ENCODE peak calls at places on chromosomes 11 and 22, in four cellular contexts. One of them, this sample, is unnamed.

GRCh38 chr11:10459029-10459970 is 4.2 kb downstream of the AMPD3 start:
- DNase-seq in AG04450: no peak
- DNase-seq in fibroblast of lung: no peak
- DNase-seq in CD8-positive, alpha-beta T cell: peak
- DNase-seq in this sample: no peak

GRCh38 chr11:8018742-8019631 is 31.9 kb downstream of the EIF3F start:
- DNase-seq in AG04450: peak
- DNase-seq in fibroblast of lung: peak
- DNase-seq in CD8-positive, alpha-beta T cell: peak
- DNase-seq in this sample: no peak

GRCh38 chr22:38831166-38831945 is 12.5 kb downstream of the NPTXR start:
- DNase-seq in AG04450: peak
- DNase-seq in fibroblast of lung: peak
- DNase-seq in CD8-positive, alpha-beta T cell: no peak
- DNase-seq in this sample: no peak

GRCh38 chr22:35330258-35330861 is 30.7 kb downstream of the TOM1 start:
- DNase-seq in AG04450: peak
- DNase-seq in fibroblast of lung: peak
- DNase-seq in CD8-positive, alpha-beta T cell: no peak
- DNase-seq in this sample: peak

GRCh38 chr11:2101171-2101675 is 38.0 kb downstream of the IGF2 start:
- DNase-seq in AG04450: no peak
- DNase-seq in fibroblast of lung: no peak
- DNase-seq in CD8-positive, alpha-beta T cell: no peak
- DNase-seq in this sample: peak

GRCh38 chr22:45208993-45209838 is 31.5 kb downstream of the KIAA0930 start:
- DNase-seq in AG04450: peak
- DNase-seq in fibroblast of lung: peak
- DNase-seq in CD8-positive, alpha-beta T cell: no peak
- DNase-seq in this sample: no peak

GRCh38 chr11:14905104-14906033 is 13.3 kb upstream of the CYP2R1 start:
- DNase-seq in AG04450: no peak
- DNase-seq in fibroblast of lung: peak
- DNase-seq in CD8-positive, alpha-beta T cell: peak
- DNase-seq in this sample: peak

GRCh38 chr11:113274708-113275582 is 39.4 kb upstream of the TTC12 start:
- DNase-seq in AG04450: no peak
- DNase-seq in fibroblast of lung: no peak
- DNase-seq in CD8-positive, alpha-beta T cell: no peak
- DNase-seq in this sample: no peak

GRCh38 chr11:112511906-112512305 is 251.2 kb upstream of the PLET1 start:
- DNase-seq in AG04450: no peak
- DNase-seq in fibroblast of lung: no peak
- DNase-seq in CD8-positive, alpha-beta T cell: no peak
- DNase-seq in this sample: no peak

GRCh38 chr11:88544656-88545280 is 207.2 kb upstream of the CTSC start:
- DNase-seq in AG04450: no peak
- DNase-seq in fibroblast of lung: no peak
- DNase-seq in CD8-positive, alpha-beta T cell: no peak
- DNase-seq in this sample: no peak

GRCh38 chr11:125943661-125944349 is 2.0 kb upstream of the VSIG10L2 start:
- DNase-seq in AG04450: no peak
- DNase-seq in fibroblast of lung: no peak
- DNase-seq in CD8-positive, alpha-beta T cell: no peak
- DNase-seq in this sample: no peak

GRCh38 chr22:20264614-20265452 is 3.3 kb downstream of the RTN4R start:
- DNase-seq in AG04450: no peak
- DNase-seq in fibroblast of lung: no peak
- DNase-seq in CD8-positive, alpha-beta T cell: no peak
- DNase-seq in this sample: no peak

GRCh38 chr11:8963569-8964323 is 496 bp downstream of the TMEM9B start:
- DNase-seq in AG04450: no peak
- DNase-seq in fibroblast of lung: no peak
- DNase-seq in CD8-positive, alpha-beta T cell: peak
- DNase-seq in this sample: peak

GRCh38 chr22:23054531-23055257 is 15.6 kb upstream of the GNAZ start:
- DNase-seq in AG04450: no peak
- DNase-seq in fibroblast of lung: no peak
- DNase-seq in CD8-positive, alpha-beta T cell: no peak
- DNase-seq in this sample: no peak

GRCh38 chr11:62664405-62665074 is 470 bp downstream of the C11orf98 start:
- DNase-seq in AG04450: no peak
- DNase-seq in fibroblast of lung: no peak
- DNase-seq in CD8-positive, alpha-beta T cell: peak
- DNase-seq in this sample: no peak

GRCh38 chr11:83194284-83195175 is 1.0 kb downstream of the ANKRD42 start:
- DNase-seq in AG04450: no peak
- DNase-seq in fibroblast of lung: peak
- DNase-seq in CD8-positive, alpha-beta T cell: peak
- DNase-seq in this sample: peak

GRCh38 chr22:43209971-43210370 is 23.0 kb upstream of the TTLL12 start:
- DNase-seq in AG04450: no peak
- DNase-seq in fibroblast of lung: no peak
- DNase-seq in CD8-positive, alpha-beta T cell: no peak
- DNase-seq in this sample: no peak

GRCh38 chr11:24949406-24949805 is 452.6 kb downstream of the LUZP2 start:
- DNase-seq in AG04450: no peak
- DNase-seq in fibroblast of lung: peak
- DNase-seq in CD8-positive, alpha-beta T cell: no peak
- DNase-seq in this sample: no peak

GRCh38 chr22:50242406-50242949 is 2.3 kb downstream of the TUBGCP6 start:
- DNase-seq in AG04450: no peak
- DNase-seq in fibroblast of lung: no peak
- DNase-seq in CD8-positive, alpha-beta T cell: no peak
- DNase-seq in this sample: no peak

GRCh38 chr11:69578167-69578566 is 62.8 kb upstream of the CCND1 start:
- DNase-seq in AG04450: no peak
- DNase-seq in fibroblast of lung: no peak
- DNase-seq in CD8-positive, alpha-beta T cell: no peak
- DNase-seq in this sample: no peak

GRCh38 chr11:69575296-69576068 is 65.5 kb upstream of the CCND1 start:
- DNase-seq in AG04450: no peak
- DNase-seq in fibroblast of lung: no peak
- DNase-seq in CD8-positive, alpha-beta T cell: no peak
- DNase-seq in this sample: no peak

GRCh38 chr11:69573751-69574382 is 67.1 kb upstream of the CCND1 start:
- DNase-seq in AG04450: no peak
- DNase-seq in fibroblast of lung: no peak
- DNase-seq in CD8-positive, alpha-beta T cell: no peak
- DNase-seq in this sample: no peak

GRCh38 chr11:69574383-69575255 is 66.3 kb upstream of the CCND1 start:
- DNase-seq in AG04450: no peak
- DNase-seq in fibroblast of lung: no peak
- DNase-seq in CD8-positive, alpha-beta T cell: no peak
- DNase-seq in this sample: no peak

DNA sequence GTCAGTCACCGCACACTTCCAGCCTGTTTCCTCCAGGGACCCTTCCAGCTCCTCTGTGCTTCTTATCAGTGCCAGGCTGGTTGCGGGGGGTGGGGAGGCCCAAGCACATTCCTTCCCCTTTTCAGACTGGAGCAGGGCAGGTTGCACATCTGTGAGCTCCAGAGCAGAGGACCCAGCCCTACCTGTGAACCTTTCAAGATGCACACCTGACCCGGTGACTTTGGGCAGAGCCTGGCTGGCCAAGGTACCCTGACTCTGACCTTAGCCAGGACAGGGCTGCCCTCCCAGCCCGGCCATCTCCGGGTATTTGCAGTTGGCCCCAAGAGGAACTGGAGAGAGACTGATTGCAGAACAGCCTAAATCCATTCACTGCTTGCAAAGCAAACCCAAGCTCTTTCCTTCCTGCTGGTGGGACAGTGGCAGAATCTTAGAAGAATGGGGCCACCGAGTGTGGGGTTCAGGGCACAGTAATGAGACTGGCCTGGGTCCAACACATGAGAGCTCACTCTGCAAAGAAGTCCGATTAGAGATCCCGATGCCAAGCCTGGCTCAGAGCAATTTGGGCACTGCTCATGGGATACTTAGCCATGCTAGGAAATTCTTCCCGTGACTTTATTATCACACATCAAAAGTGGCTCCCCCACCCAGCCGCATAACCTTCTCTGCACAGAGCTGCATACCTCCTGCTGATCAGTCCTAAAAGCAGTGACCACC is 64.7 kb upstream of the CCND1 start:
- DNase-seq in AG04450: no peak
- DNase-seq in fibroblast of lung: no peak
- DNase-seq in CD8-positive, alpha-beta T cell: no peak
- DNase-seq in this sample: no peak
- H3K27ac ChIP-seq in AG04450: no peak
- H3K27ac ChIP-seq in fibroblast of lung: no peak
- H3K27ac ChIP-seq in CD8-positive, alpha-beta T cell: no peak
- H3K27ac ChIP-seq in this sample: no peak

DNA sequence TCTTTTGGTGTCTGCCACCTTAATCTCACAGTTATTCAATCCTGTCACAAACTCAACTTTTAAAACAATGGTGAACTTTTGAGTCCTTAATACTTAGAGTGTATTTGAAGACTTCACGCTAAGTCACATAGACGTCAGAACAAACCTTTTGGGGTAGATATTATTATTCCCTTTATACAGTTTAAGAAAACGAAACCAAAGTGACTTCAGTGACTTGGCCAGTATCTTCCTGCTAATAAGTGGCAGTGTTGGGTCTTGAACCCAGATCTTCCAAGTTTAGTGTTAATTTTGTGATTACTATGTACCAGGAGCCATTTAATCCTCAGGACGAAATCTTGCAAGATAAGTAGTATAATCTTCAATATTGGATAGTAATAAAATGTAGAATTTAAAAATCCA is 694 bp downstream of the CEP295 start:
- DNase-seq in AG04450: no peak
- DNase-seq in fibroblast of lung: no peak
- DNase-seq in CD8-positive, alpha-beta T cell: no peak
- DNase-seq in this sample: no peak
- H3K27ac ChIP-seq in AG04450: no peak
- H3K27ac ChIP-seq in fibroblast of lung: peak
- H3K27ac ChIP-seq in CD8-positive, alpha-beta T cell: peak
- H3K27ac ChIP-seq in this sample: no peak

DNA sequence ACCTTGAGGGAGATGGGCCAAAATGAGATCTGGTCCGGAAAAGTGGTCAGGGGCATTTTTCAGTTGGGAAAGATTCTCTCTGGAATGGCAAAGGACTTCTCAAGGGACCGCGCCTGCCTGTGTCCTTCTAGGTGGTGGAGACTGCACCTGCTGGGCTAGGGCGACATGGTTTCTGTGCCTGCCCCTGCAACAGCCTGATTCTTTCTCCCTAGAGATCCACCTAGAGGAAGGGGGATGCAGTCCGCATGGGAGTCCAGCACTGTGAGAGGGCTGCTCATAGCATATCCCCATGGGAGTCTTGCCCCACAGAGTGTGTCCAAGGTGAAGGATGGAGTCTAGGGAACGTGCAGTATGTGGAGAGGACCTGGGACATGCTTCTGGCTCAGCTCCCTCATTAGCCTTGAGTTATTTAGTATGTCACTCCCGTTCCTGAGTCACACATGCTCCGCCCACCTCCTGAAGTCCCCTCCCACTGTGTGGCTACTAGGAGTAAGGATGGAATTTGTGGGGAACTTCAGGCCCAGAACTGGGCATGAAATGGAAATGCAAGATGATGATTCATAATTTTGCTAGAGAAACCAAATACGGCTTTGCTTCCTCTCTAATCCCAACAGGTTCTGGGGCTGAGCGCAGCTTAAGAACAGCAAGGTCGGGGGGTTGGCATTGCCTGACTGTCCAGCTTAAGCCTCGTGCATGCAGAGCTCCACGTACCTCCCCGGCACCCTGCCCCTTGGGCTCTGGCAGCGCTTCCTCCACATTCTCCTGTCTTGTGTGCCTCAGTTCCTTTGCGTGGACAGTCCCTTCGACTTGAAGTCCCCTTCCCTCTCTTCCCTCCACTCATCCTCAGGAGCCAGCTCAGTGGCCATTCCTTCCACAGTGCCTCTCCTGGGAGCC is 35.0 kb downstream of the GRIK4 start:
- DNase-seq in AG04450: peak
- DNase-seq in fibroblast of lung: peak
- DNase-seq in CD8-positive, alpha-beta T cell: no peak
- DNase-seq in this sample: peak
- H3K27ac ChIP-seq in AG04450: peak
- H3K27ac ChIP-seq in fibroblast of lung: peak
- H3K27ac ChIP-seq in CD8-positive, alpha-beta T cell: no peak
- H3K27ac ChIP-seq in this sample: no peak

DNA sequence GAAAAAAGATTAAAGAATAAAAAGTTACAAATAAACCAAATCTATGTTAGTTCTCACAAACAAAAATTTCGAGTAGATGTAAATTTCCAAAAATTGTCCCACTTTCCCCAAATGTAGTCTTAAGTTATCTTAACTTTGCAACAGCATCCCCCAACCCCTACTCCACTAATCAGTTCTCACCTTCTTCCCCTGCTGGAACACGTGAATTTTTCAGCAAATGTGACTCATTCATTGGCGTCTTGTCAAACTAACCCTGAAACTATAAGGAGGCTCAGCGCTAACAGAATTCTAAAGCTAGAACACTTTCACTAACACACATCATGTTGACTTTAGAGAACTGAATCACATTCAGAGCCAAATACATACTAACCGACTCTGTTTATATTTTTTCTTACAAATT is 46.1 kb downstream of the PHF21A start:
- DNase-seq in AG04450: peak
- DNase-seq in fibroblast of lung: peak
- DNase-seq in CD8-positive, alpha-beta T cell: no peak
- DNase-seq in this sample: no peak
- H3K27ac ChIP-seq in AG04450: no peak
- H3K27ac ChIP-seq in fibroblast of lung: no peak
- H3K27ac ChIP-seq in CD8-positive, alpha-beta T cell: no peak
- H3K27ac ChIP-seq in this sample: no peak

GRCh38 chr22:37018086-37018814 is 997 bp downstream of the TST start:
- DNase-seq in AG04450: no peak
- DNase-seq in fibroblast of lung: no peak
- DNase-seq in CD8-positive, alpha-beta T cell: no peak
- DNase-seq in this sample: peak
- H3K27ac ChIP-seq in AG04450: no peak
- H3K27ac ChIP-seq in fibroblast of lung: no peak
- H3K27ac ChIP-seq in CD8-positive, alpha-beta T cell: no peak
- H3K27ac ChIP-seq in this sample: peak

DNA sequence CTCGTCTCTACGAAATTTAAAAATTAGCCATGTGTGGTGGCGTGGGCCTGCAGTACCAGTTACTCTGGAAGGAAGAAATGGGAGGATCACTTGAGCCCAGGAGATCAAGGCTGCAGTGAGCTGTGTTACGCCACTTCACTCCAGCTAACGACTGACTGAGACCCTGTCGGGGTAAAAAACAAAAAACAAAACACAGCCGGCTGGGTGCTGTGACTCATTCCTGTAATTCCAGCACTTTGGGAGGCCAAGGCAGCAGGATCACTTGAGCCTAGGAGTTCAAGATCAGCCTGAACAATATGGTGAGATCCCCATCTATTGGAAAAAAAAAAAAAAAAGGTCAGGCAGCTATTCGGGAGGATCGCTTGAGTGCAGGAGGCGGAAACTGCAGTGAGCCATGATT is 2.4 kb downstream of the PAFAH1B2 start:
- DNase-seq in AG04450: no peak
- DNase-seq in fibroblast of lung: peak
- DNase-seq in CD8-positive, alpha-beta T cell: no peak
- DNase-seq in this sample: no peak
- H3K27ac ChIP-seq in AG04450: no peak
- H3K27ac ChIP-seq in fibroblast of lung: peak
- H3K27ac ChIP-seq in CD8-positive, alpha-beta T cell: no peak
- H3K27ac ChIP-seq in this sample: no peak

This sample was measured in right lobe of liver.